ENCODE peak calls at places on chromosomes 5 and 9, in eight cellular contexts. Z is MCF 10A, N is progenitor cell of endocrine pancreas, X is stomach, S is osteoblast, B is mammary epithelial cell, P is AG10803, A is transverse colon. O is an unnamed sample.

GRCh38 chr5:72703876-72704275 is 112.6 kb upstream of the TNPO1 start:
- DNase-seq in N (no peak), Z (no peak), P (no peak), X (no peak), A (no peak), S (no peak), B (no peak), O (no peak)

GRCh38 chr9:94577036-94577435 is 16.6 kb downstream of the FBP2 start:
- DNase-seq in Z (no peak), A (no peak), P (no peak), N (no peak), X (no peak), B (no peak), S (no peak), O (no peak)

GRCh38 chr5:2338686-2339085 is 412.8 kb downstream of the IRX2 start:
- DNase-seq in S (no peak), X (no peak), Z (no peak), N (no peak), A (no peak), P (no peak), B (no peak), O (no peak)

GRCh38 chr5:8756498-8757084 is 789.3 kb downstream of the SEMA5A start:
- DNase-seq in P (peak), N (no peak), A (peak), X (no peak), S (no peak), Z (peak), B (peak), O (no peak)

GRCh38 chr9:137026828-137027227 is 1.2 kb downstream of the ABCA2 start:
- DNase-seq in S (no peak), N (no peak), B (no peak), Z (no peak), X (peak), P (no peak), A (no peak), O (no peak)

GRCh38 chr5:170892201-170892600 is 30.4 kb downstream of the RANBP17 start:
- DNase-seq in N (no peak), S (peak), Z (peak), X (no peak), B (no peak), P (peak), A (no peak), O (no peak)

GRCh38 chr5:36156124-36156601 is 4.3 kb downstream of the SKP2 start:
- DNase-seq in B (peak), N (no peak), A (no peak), P (peak), Z (peak), X (no peak), S (no peak), O (peak)

GRCh38 chr9:84206801-84207200 is 133.8 kb downstream of the SLC28A3 start:
- DNase-seq in N (no peak), Z (no peak), X (no peak), B (no peak), S (no peak), P (peak), A (no peak), O (no peak)

GRCh38 chr9:5801739-5802113 is 31.2 kb downstream of the ERMP1 start:
- DNase-seq in P (no peak), Z (no peak), A (no peak), N (no peak), B (no peak), S (peak), X (no peak), O (no peak)

GRCh38 chr5:53027913-53028312 is 38.8 kb downstream of the ITGA2 start:
- DNase-seq in S (no peak), B (peak), X (peak), N (no peak), A (no peak), P (peak), Z (peak), O (no peak)

GRCh38 chr5:6604341-6604740 is 28.5 kb downstream of the NSUN2 start:
- DNase-seq in S (no peak), N (no peak), X (no peak), P (no peak), Z (no peak), A (no peak), B (no peak), O (no peak)

GRCh38 chr5:171714286-171714685 is 71.3 kb upstream of the SMIM23 start:
- DNase-seq in X (no peak), Z (no peak), S (no peak), N (peak), A (no peak), B (no peak), P (no peak), O (no peak)

GRCh38 chr9:105969672-105970071 is 275.3 kb downstream of the TMEM38B start:
- DNase-seq in S (no peak), N (no peak), A (no peak), X (no peak), B (no peak), P (peak), Z (peak), O (no peak)

GRCh38 chr5:38379360-38379827 is 121.0 kb downstream of the EGFLAM start:
- DNase-seq in P (no peak), S (no peak), A (no peak), Z (no peak), B (no peak), X (no peak), N (no peak), O (no peak)

GRCh38 chr9:135618866-135619598 is 20.3 kb downstream of the GLT6D1 start:
- DNase-seq in X (no peak), S (peak), N (no peak), A (no peak), P (no peak), B (no peak), Z (no peak), O (no peak)

GRCh38 chr5:138274189-138274853 is at the start of gene GFRA3:
- DNase-seq in P (no peak), S (no peak), X (no peak), B (no peak), A (no peak), Z (no peak), N (peak), O (no peak)

GRCh38 chr5:10301842-10302610 is 5.7 kb downstream of the CMBL start:
- DNase-seq in S (no peak), P (no peak), Z (peak), N (no peak), A (peak), B (peak), X (peak), O (no peak)

GRCh38 chr9:3027260-3027659 is 183.4 kb upstream of the PUM3 start:
- DNase-seq in B (no peak), Z (no peak), S (no peak), A (no peak), X (no peak), N (no peak), P (no peak), O (no peak)

GRCh38 chr9:78363221-78363620 is 66.3 kb downstream of the PSAT1 start:
- DNase-seq in S (peak), N (no peak), P (peak), B (no peak), X (no peak), Z (no peak), A (peak), O (no peak)

GRCh38 chr9:27110181-27110580 is 1.2 kb downstream of the TEK start:
- DNase-seq in P (no peak), S (no peak), Z (no peak), B (no peak), N (no peak), X (no peak), A (no peak), O (no peak)

GRCh38 chr5:115355777-115356381 is 59.4 kb upstream of the CCDC112 start:
- DNase-seq in A (no peak), S (no peak), N (no peak), X (no peak), P (no peak), B (no peak), Z (no peak), O (no peak)

GRCh38 chr5:135242021-135242480 is 157.0 kb downstream of the MACROH2A1 start:
- DNase-seq in X (peak), S (peak), N (no peak), Z (peak), B (peak), A (no peak), P (peak), O (no peak)

GRCh38 chr5:73531356-73531755 is 33.1 kb downstream of the BTF3 start:
- DNase-seq in B (no peak), N (no peak), P (peak), X (no peak), A (no peak), S (no peak), Z (no peak), O (no peak)

GRCh38 chr5:149002761-149003689 is 59.8 kb downstream of the SH3TC2 start:
- DNase-seq in Z (peak), X (no peak), A (no peak), P (peak), N (no peak), S (no peak), B (peak), O (no peak)

GRCh38 chr9:87465791-87466190 is 31.9 kb upstream of the DAPK1 start:
- DNase-seq in S (no peak), B (no peak), X (no peak), Z (no peak), P (no peak), N (no peak), A (no peak), O (no peak)

GRCh38 chr9:14247577-14247976 is 66.4 kb downstream of the NFIB start:
- DNase-seq in X (no peak), P (no peak), S (no peak), A (no peak), N (no peak), Z (no peak), B (no peak), O (no peak)

GRCh38 chr9:115604831-115605483 is 487.0 kb upstream of the TNC start:
- DNase-seq in B (peak), Z (peak), N (no peak), P (peak), S (peak), A (no peak), X (no peak), O (no peak)

GRCh38 chr5:143106175-143106574 is 297.3 kb downstream of the NR3C1 start:
- DNase-seq in X (peak), S (no peak), B (peak), A (no peak), P (peak), N (no peak), Z (peak), O (peak)

GRCh38 chr5:79255786-79256557 is 20.0 kb downstream of the JMY start:
- DNase-seq in P (peak), X (peak), A (peak), B (peak), Z (peak), S (peak), N (peak), O (no peak)

GRCh38 chr5:131671994-131672655 is 37.1 kb upstream of the RAPGEF6 start:
- DNase-seq in X (no peak), A (no peak), P (peak), N (no peak), B (no peak), S (peak), Z (peak), O (no peak)

GRCh38 chr9:19232117-19232829 is 1.8 kb downstream of the DENND4C start:
- DNase-seq in A (no peak), X (no peak), S (no peak), B (peak), N (no peak), Z (peak), P (peak), O (no peak)

GRCh38 chr9:19231126-19232035 is 888 bp downstream of the DENND4C start:
- DNase-seq in Z (peak), B (peak), P (peak), X (peak), N (no peak), S (peak), A (peak), O (no peak)

GRCh38 chr9:19232830-19233194 is 2.3 kb downstream of the DENND4C start:
- DNase-seq in Z (peak), N (no peak), S (peak), B (peak), X (no peak), P (peak), A (no peak), O (no peak)

GRCh38 chr9:19230356-19231125 is at the start of gene DENND4C:
- DNase-seq in P (peak), N (peak), S (peak), X (peak), Z (peak), A (peak), B (peak), O (peak)

DNA sequence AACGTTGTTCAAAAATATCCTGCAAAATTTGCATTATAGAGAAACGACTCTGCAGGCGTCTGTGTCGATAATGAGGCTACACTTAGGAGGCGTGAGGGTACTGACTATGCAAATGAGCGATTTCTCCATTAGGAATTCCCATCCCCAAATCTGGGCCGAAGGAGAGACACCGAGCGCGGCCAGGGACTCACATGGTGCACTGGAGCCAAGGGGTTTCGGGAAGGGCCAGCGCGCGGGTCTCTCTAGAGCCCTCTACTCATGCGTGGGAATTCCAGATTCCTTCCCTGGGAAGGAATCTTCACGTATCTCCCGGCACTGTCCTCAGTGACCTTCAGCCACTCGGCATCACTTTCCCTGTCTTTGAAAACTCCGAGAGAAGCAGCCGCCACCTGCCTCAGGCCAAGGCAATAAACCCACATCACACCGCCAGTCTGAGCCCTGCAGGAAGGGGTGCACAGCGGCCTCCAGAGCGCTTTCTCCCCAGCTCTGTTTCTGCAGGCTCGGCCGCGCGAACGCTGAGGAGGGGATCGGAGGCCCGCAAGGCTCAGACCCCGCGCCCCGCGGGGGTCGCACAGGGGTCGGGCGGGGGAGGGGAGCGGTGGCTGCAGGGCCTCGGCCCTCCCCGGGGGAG is 653 bp upstream of the DENND4C start:
- DNase-seq in S (peak), P (no peak), X (no peak), A (peak), B (no peak), N (peak), Z (peak), O (no peak)
- TF ChIP-seq CTCF in S (no peak), P (no peak), X (no peak), A (no peak), B (no peak), N (peak), Z (no peak), O (no peak)

DNA sequence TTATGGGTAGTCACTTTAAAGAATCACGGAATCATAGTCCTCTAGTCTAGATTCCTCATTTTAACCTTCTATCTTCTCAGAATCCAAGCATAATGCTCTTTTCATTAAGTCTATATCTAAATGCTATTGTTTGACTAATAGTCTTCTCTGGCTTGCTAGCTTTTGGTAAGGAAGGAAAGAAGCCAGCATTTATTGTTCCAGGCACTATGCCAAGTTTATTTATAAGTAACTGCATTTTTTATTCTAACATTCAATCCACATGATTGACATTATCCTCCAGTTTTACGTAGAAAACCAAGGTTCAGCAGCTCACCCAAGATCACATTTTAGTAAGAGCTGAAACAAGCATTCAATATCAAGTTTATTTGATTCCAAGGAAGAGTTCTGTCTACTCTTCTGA is 254.2 kb downstream of the SAXO1 start:
- DNase-seq in A (no peak), N (no peak), P (no peak), B (no peak), X (no peak), S (peak), Z (no peak), O (no peak)
- TF ChIP-seq CTCF in A (no peak), N (no peak), P (no peak), B (no peak), X (no peak), S (no peak), Z (no peak), O (no peak)

DNA sequence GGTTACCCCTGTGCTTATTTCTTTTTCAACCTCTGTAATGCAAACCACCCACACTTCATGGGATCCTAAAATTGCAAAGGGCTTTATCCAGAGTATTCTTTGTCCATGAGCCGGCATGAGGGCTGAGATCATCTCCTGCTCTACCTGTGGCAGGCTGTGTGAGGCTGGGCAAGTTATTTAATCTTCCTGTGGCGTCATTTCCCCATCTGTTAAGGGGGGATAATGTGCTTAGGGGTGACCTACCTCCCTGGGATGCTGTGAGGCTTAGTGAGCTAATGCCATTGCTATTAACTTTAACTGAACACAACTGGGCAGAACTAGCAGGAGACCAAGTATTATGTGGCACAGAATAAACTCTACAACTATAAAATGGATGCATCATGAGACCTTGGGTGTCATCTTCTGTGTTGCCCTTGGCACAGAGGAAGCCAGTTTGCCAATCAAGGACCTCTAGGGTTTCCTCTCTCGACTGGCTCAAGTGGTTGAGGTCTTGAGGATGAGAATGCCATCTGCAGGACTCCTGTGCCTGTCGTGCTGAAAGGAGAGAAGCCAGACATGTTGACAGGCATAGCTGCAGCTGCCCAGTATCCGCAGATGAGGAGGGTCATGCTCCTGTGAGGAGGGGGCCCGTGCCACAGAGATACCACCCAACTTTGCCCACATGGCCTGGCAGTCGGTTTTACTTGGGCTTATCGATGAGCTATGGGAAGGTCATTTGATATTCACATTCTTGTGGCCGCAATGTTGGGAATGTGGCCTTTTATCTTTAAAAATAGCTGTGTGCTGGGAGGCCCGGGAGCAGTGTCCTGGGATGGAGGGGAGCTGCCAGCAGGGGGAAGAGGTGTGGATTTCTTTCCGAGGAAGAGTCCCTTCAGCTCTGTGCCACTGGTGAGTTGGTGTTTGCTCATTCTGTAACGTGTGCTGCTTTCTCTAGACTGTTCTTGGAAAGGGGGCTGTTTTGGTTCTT is 17.2 kb downstream of the FRMPD1 start:
- DNase-seq in B (no peak), Z (no peak), P (no peak), A (no peak), X (no peak), S (no peak), N (no peak), O (peak)
- TF ChIP-seq CTCF in B (no peak), Z (no peak), P (no peak), A (no peak), X (no peak), S (peak), N (peak), O (no peak)

DNA sequence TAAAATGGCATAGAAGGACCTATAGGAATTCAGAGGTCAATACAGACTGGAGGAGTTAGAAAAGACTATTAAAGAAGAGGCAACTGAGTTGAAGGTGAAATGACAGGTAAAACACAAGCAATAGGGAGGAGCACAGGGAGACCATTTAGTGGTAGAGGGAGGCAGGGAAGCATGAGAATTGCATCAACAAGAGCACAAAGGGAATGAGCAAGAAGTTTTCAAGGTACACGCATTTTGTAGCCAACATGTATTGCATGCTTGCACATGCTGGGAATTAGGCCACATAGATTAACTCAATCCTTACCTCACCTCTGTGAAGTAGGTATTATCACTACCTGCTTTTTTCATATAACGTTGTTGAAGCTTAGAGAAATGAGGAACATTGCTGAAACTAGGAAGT is 42.3 kb downstream of the PLPP1 start:
- DNase-seq in X (no peak), P (no peak), B (peak), N (no peak), A (no peak), Z (peak), S (no peak), O (no peak)
- TF ChIP-seq CTCF in X (no peak), P (no peak), B (no peak), N (no peak), A (no peak), Z (no peak), S (no peak), O (no peak)

GRCh38 chr5:132979367-132979935 is 16.0 kb upstream of the AFF4 start:
- DNase-seq in S (no peak), B (peak), A (no peak), P (no peak), N (no peak), Z (peak), X (no peak), O (no peak)

GRCh38 chr5:132976852-132977251 is 13.4 kb upstream of the AFF4 start:
- DNase-seq in P (no peak), X (no peak), N (no peak), A (no peak), S (no peak), Z (no peak), B (no peak), O (no peak)

GRCh38 chr5:132981288-132981687 is 17.9 kb upstream of the AFF4 start:
- DNase-seq in B (no peak), S (no peak), Z (no peak), X (no peak), A (no peak), N (no peak), P (no peak), O (no peak)

DNA sequence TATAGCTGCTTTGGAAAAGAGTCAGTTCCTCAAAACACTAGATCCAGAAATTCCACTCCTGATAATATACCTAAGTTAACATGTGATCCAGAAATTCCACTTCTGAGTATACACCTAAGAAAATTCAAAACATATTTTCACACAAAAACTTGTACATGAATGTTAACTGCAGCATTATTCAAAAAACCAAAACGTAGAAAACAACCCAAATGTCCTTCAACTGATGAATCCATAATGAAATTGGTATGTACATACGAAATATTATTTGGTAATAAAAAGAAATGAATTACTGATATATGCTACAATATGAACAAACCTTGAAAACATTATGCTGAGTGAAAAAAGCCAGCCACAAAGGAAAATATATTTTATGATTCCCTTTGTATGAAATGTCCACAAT is 16.5 kb upstream of the AFF4 start:
- DNase-seq in P (no peak), N (no peak), X (no peak), B (no peak), A (no peak), Z (no peak), S (no peak), O (no peak)
- TF ChIP-seq CTCF in P (no peak), N (no peak), X (no peak), B (no peak), A (no peak), Z (no peak), S (no peak), O (no peak)

O was measured in D721Med.